ENCODE peak calls at places on chromosomes 2 and 18, in ten cellular contexts. O is Caco-2; G is IMR-90; B is DND-41; Z is coronary artery; J is glutamatergic neuron; U is left ventricle myocardium inferior; R is osteoblast; X is choroid plexus epithelial cell; I is activated CD8-positive, alpha-beta T cell treated with anti-CD3 and anti-CD28 coated beads for 36 hours. L is an unnamed sample.

GRCh38 chr2:225355788-225356187 is 43.7 kb upstream of the NYAP2 start:
- DNase-seq in O (no peak), X (no peak), J (no peak), Z (no peak), B (no peak), G (no peak), I (no peak), R (no peak), U (no peak), L (no peak)

GRCh38 chr2:5673148-5673860 is 18.9 kb upstream of the SOX11 start:
- DNase-seq in R (no peak), O (no peak), X (no peak), B (no peak), J (peak; percentile 81), G (no peak), U (no peak), Z (no peak), I (no peak), L (no peak)

GRCh38 chr18:13617826-13618515 is 108.4 kb downstream of the FAM210A start:
- DNase-seq in J (no peak), X (no peak), I (no peak), O (no peak), R (peak; percentile 46), Z (no peak), B (no peak), G (no peak), U (no peak), L (no peak)

GRCh38 chr2:10331033-10331701 is 28.5 kb downstream of the HPCAL1 start:
- DNase-seq in Z (no peak), J (peak; percentile 47), I (peak; percentile 92), O (no peak), U (peak; percentile 72), X (no peak), R (peak; percentile 87), G (no peak), B (peak; percentile 53), L (no peak)

GRCh38 chr2:47015206-47015605 is 99.6 kb upstream of the MCFD2 start:
- DNase-seq in G (no peak), B (no peak), X (no peak), U (no peak), O (no peak), I (no peak), Z (no peak), R (peak; percentile 48), J (no peak), L (no peak)

GRCh38 chr18:22933958-22934423 is 863 bp downstream of the RBBP8 start:
- DNase-seq in B (no peak), U (no peak), I (no peak), R (peak; percentile 59), Z (no peak), J (no peak), X (peak; percentile 19), O (no peak), G (peak; percentile 6), L (no peak)

GRCh38 chr2:174510583-174511189 is 23.9 kb upstream of the GPR155 start:
- DNase-seq in I (no peak), X (peak; percentile 32), O (no peak), B (no peak), U (no peak), J (no peak), Z (no peak), R (no peak), G (peak; percentile 13), L (no peak)

GRCh38 chr2:99797475-99797874 is 307.7 kb upstream of the REV1 start:
- DNase-seq in Z (no peak), G (no peak), O (no peak), U (no peak), J (no peak), X (no peak), I (no peak), B (no peak), R (no peak), L (no peak)

GRCh38 chr2:218785103-218785502 is 3.2 kb downstream of the CYP27A1 start:
- DNase-seq in I (no peak), Z (no peak), R (no peak), O (no peak), X (no peak), J (no peak), G (no peak), U (no peak), B (no peak), L (no peak)

GRCh38 chr2:205078762-205079161 is 533.5 kb downstream of the PARD3B start:
- DNase-seq in X (no peak), Z (no peak), O (no peak), J (no peak), R (no peak), U (no peak), G (no peak), I (no peak), B (no peak), L (no peak)

GRCh38 chr2:85165291-85165690 is 32.1 kb downstream of the TCF7L1 start:
- DNase-seq in R (no peak), I (no peak), Z (no peak), O (no peak), G (no peak), J (no peak), B (no peak), U (no peak), X (no peak), L (no peak)

GRCh38 chr2:240411261-240412160 is 24.0 kb upstream of the GPC1 start:
- DNase-seq in X (no peak), G (no peak), O (no peak), B (no peak), J (no peak), Z (peak; percentile 47), I (no peak), R (peak; percentile 70), U (no peak), L (no peak)

GRCh38 chr2:98346259-98347236 is at the start of gene CNGA3:
- DNase-seq in X (peak; percentile 26), Z (no peak), I (peak; percentile 40), U (peak; percentile 18), B (peak; percentile 26), G (peak; percentile 6), J (peak; percentile 70), R (peak; percentile 94), O (no peak), L (peak; percentile 74)

DNA sequence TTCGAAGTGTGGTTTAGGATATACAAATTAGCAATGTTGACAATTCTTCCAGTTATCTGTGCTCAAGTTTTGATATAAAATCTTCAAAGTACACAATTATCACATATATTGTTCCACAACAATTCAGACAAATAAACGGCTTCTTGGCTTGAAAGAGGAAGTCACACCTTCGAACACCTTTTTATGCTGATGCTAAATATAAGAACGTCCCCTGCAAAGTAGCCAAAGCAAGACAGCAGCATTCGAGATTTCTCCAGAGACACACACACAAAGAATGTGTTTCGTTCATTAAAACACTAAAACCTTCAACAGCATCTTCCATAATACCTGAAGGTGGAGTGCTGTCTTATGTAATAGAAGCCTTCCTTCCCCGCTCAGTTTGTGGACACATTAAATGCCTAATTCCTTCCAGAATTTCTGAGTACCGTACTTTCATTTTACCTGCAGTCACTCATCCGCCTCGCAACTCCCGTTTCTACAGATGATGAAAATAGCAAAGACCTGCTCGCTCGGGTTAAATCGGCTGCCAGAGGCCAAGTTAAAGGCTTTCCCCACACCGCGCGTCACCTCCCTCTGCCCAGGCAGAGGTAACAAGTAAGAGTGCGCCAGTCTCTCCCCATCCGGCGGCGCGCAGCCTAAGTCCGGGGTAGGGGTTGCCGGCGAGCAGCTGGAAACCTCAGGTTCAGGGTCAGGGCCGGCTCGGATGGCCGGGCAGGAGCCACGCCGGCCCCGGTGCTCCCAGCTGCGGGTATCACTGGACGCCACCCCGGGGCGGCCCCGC is 847 bp downstream of the SERPINE2 start:
- DNase-seq in R (peak; percentile 92), B (peak; percentile 11), X (peak; percentile 34), J (peak; percentile 64), U (peak; percentile 32), I (peak; percentile 74), Z (no peak), O (no peak), G (peak; percentile 13), L (peak; percentile 51)
- TF ChIP-seq CTCF in R (no peak), B (no peak), X (no peak), J (no peak), U (no peak), I (no peak), Z (no peak), O (no peak), G (no peak), L (no peak)

GRCh38 chr2:212005077-212005671 is 533.4 kb downstream of the ERBB4 start:
- DNase-seq in U (peak; percentile 20), X (peak; percentile 76), B (peak; percentile 44), O (no peak), Z (no peak), G (peak; percentile 33), R (peak; percentile 85), J (peak; percentile 74), I (peak; percentile 12), L (peak; percentile 60)
- TF ChIP-seq CTCF in U (peak; percentile 61), X (peak; percentile 92), B (peak; percentile 60), O (peak; percentile 72), Z (no peak), G (peak; percentile 50), R (peak; percentile 73), J (peak; percentile 64), I (peak; percentile 26), L (peak; percentile 43)

GRCh38 chr2:176827269-176827668 is 385.3 kb upstream of the HNRNPA3 start:
- DNase-seq in B (no peak), Z (no peak), U (no peak), J (no peak), O (no peak), R (no peak), X (no peak), G (no peak), I (peak; percentile 89), L (no peak)

GRCh38 chr2:176826356-176826755 is 386.2 kb upstream of the HNRNPA3 start:
- DNase-seq in J (no peak), O (no peak), U (no peak), G (no peak), R (no peak), I (peak; percentile 49), Z (no peak), X (no peak), B (no peak), L (no peak)

GRCh38 chr2:176832086-176832485 is 380.5 kb upstream of the HNRNPA3 start:
- DNase-seq in Z (no peak), X (no peak), I (no peak), R (no peak), J (no peak), U (no peak), O (no peak), B (no peak), G (no peak), L (no peak)

DNA sequence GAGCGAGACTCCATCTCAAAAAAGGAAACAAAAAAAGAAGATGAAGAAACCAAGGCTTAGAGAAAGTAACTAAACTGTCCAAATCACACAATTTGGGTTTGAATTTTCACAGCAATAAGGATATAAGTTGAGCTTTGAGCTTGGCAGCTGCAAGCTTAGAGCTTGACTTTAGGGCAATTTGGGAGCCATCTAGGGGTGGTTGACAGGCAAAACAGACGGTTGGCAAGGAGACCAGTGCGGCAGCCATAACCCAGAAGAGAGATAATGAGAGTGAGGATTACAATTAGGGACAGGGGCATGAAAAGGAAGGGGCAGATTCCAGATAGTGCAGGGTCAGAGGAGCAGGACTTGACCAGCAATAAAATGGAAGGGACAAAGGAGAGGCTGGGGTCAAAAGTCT is 382.2 kb upstream of the HNRNPA3 start:
- DNase-seq in B (no peak), X (no peak), G (no peak), R (no peak), O (no peak), U (no peak), Z (no peak), I (peak; percentile 53), J (no peak), L (peak; percentile 14)
- TF ChIP-seq CTCF in B (peak; percentile 39), X (no peak), G (no peak), R (no peak), O (peak; percentile 20), U (no peak), Z (no peak), I (no peak), J (no peak), L (no peak)

GRCh38 chr2:100893753-100894530 is 74.0 kb downstream of the NPAS2 start:
- DNase-seq in J (no peak), O (peak; percentile 48), I (no peak), Z (no peak), G (no peak), B (no peak), R (no peak), U (no peak), X (no peak), L (no peak)
- TF ChIP-seq CTCF in J (no peak), O (no peak), I (no peak), Z (no peak), G (no peak), B (no peak), R (no peak), U (no peak), X (no peak), L (no peak)